ENCODE peak calls at places on chromosomes 11 and 22, in ten cellular contexts. One of them, this sample, is unnamed.

GRCh38 chr11:124207102-124207792 is 24.1 kb downstream of the OR10D3 start:
- DNase-seq in dorsolateral prefrontal cortex: no peak
- DNase-seq in stimulated activated CD4-positive, alpha-beta T cell treated with anti-CD3 and anti-CD28 coated beads, Interleukin-1b, Interleukin-23, amount 100 ng/mL, for 48 hours: no peak
- DNase-seq in NCI-H2107: no peak
- DNase-seq in GM04504: no peak
- DNase-seq in stimulated activated naive B cell treated with anti-CD40 and anti-IgM and Interleukin-4, amounts not matched to agents 10 μg/mL and 1 μg/mL and 100 μg/mL, for 72 hours: no peak
- DNase-seq in head of caudate nucleus: no peak
- DNase-seq in stomach: no peak
- DNase-seq in HS-5: no peak
- DNase-seq in activated gamma-delta T cell treated with Interleukin-2 at 50 U/mL for 16 hours: no peak
- DNase-seq in this sample: no peak

GRCh38 chr11:64504999-64505398 is 86.0 kb upstream of the SLC22A12 start:
- DNase-seq in dorsolateral prefrontal cortex: no peak
- DNase-seq in stimulated activated CD4-positive, alpha-beta T cell treated with anti-CD3 and anti-CD28 coated beads, Interleukin-1b, Interleukin-23, amount 100 ng/mL, for 48 hours: no peak
- DNase-seq in NCI-H2107: no peak
- DNase-seq in GM04504: no peak
- DNase-seq in stimulated activated naive B cell treated with anti-CD40 and anti-IgM and Interleukin-4, amounts not matched to agents 10 μg/mL and 1 μg/mL and 100 μg/mL, for 72 hours: no peak
- DNase-seq in head of caudate nucleus: no peak
- DNase-seq in stomach: no peak
- DNase-seq in HS-5: no peak
- DNase-seq in activated gamma-delta T cell treated with Interleukin-2 at 50 U/mL for 16 hours: no peak
- DNase-seq in this sample: no peak

GRCh38 chr22:39343259-39344045 is 6.3 kb upstream of the SYNGR1 start:
- DNase-seq in dorsolateral prefrontal cortex: peak
- DNase-seq in stimulated activated CD4-positive, alpha-beta T cell treated with anti-CD3 and anti-CD28 coated beads, Interleukin-1b, Interleukin-23, amount 100 ng/mL, for 48 hours: peak
- DNase-seq in NCI-H2107: peak
- DNase-seq in GM04504: no peak
- DNase-seq in stimulated activated naive B cell treated with anti-CD40 and anti-IgM and Interleukin-4, amounts not matched to agents 10 μg/mL and 1 μg/mL and 100 μg/mL, for 72 hours: peak
- DNase-seq in head of caudate nucleus: peak
- DNase-seq in stomach: peak
- DNase-seq in HS-5: no peak
- DNase-seq in activated gamma-delta T cell treated with Interleukin-2 at 50 U/mL for 16 hours: peak
- DNase-seq in this sample: no peak

GRCh38 chr11:86120807-86121206 is 51.9 kb upstream of the PICALM start:
- DNase-seq in dorsolateral prefrontal cortex: no peak
- DNase-seq in stimulated activated CD4-positive, alpha-beta T cell treated with anti-CD3 and anti-CD28 coated beads, Interleukin-1b, Interleukin-23, amount 100 ng/mL, for 48 hours: no peak
- DNase-seq in NCI-H2107: no peak
- DNase-seq in GM04504: no peak
- DNase-seq in stimulated activated naive B cell treated with anti-CD40 and anti-IgM and Interleukin-4, amounts not matched to agents 10 μg/mL and 1 μg/mL and 100 μg/mL, for 72 hours: no peak
- DNase-seq in head of caudate nucleus: no peak
- DNase-seq in stomach: no peak
- DNase-seq in HS-5: no peak
- DNase-seq in activated gamma-delta T cell treated with Interleukin-2 at 50 U/mL for 16 hours: no peak
- DNase-seq in this sample: no peak

GRCh38 chr11:129701706-129702105 is 113.9 kb upstream of the TMEM45B start:
- DNase-seq in dorsolateral prefrontal cortex: no peak
- DNase-seq in stimulated activated CD4-positive, alpha-beta T cell treated with anti-CD3 and anti-CD28 coated beads, Interleukin-1b, Interleukin-23, amount 100 ng/mL, for 48 hours: no peak
- DNase-seq in NCI-H2107: no peak
- DNase-seq in GM04504: no peak
- DNase-seq in stimulated activated naive B cell treated with anti-CD40 and anti-IgM and Interleukin-4, amounts not matched to agents 10 μg/mL and 1 μg/mL and 100 μg/mL, for 72 hours: no peak
- DNase-seq in head of caudate nucleus: no peak
- DNase-seq in stomach: no peak
- DNase-seq in HS-5: no peak
- DNase-seq in activated gamma-delta T cell treated with Interleukin-2 at 50 U/mL for 16 hours: no peak
- DNase-seq in this sample: no peak

GRCh38 chr11:125494601-125494986 is 1.5 kb downstream of the FEZ1 start:
- DNase-seq in dorsolateral prefrontal cortex: no peak
- DNase-seq in stimulated activated CD4-positive, alpha-beta T cell treated with anti-CD3 and anti-CD28 coated beads, Interleukin-1b, Interleukin-23, amount 100 ng/mL, for 48 hours: no peak
- DNase-seq in NCI-H2107: no peak
- DNase-seq in GM04504: no peak
- DNase-seq in stimulated activated naive B cell treated with anti-CD40 and anti-IgM and Interleukin-4, amounts not matched to agents 10 μg/mL and 1 μg/mL and 100 μg/mL, for 72 hours: no peak
- DNase-seq in head of caudate nucleus: peak
- DNase-seq in stomach: no peak
- DNase-seq in HS-5: no peak
- DNase-seq in activated gamma-delta T cell treated with Interleukin-2 at 50 U/mL for 16 hours: no peak
- DNase-seq in this sample: no peak

GRCh38 chr22:22073769-22074561 is 91.4 kb upstream of the TOP3B start:
- DNase-seq in dorsolateral prefrontal cortex: no peak
- DNase-seq in stimulated activated CD4-positive, alpha-beta T cell treated with anti-CD3 and anti-CD28 coated beads, Interleukin-1b, Interleukin-23, amount 100 ng/mL, for 48 hours: no peak
- DNase-seq in NCI-H2107: no peak
- DNase-seq in GM04504: no peak
- DNase-seq in stimulated activated naive B cell treated with anti-CD40 and anti-IgM and Interleukin-4, amounts not matched to agents 10 μg/mL and 1 μg/mL and 100 μg/mL, for 72 hours: no peak
- DNase-seq in head of caudate nucleus: no peak
- DNase-seq in stomach: no peak
- DNase-seq in HS-5: no peak
- DNase-seq in activated gamma-delta T cell treated with Interleukin-2 at 50 U/mL for 16 hours: no peak
- DNase-seq in this sample: no peak

GRCh38 chr11:7796842-7797241 is at the start of gene OR5P2:
- DNase-seq in dorsolateral prefrontal cortex: no peak
- DNase-seq in stimulated activated CD4-positive, alpha-beta T cell treated with anti-CD3 and anti-CD28 coated beads, Interleukin-1b, Interleukin-23, amount 100 ng/mL, for 48 hours: no peak
- DNase-seq in NCI-H2107: no peak
- DNase-seq in GM04504: no peak
- DNase-seq in stimulated activated naive B cell treated with anti-CD40 and anti-IgM and Interleukin-4, amounts not matched to agents 10 μg/mL and 1 μg/mL and 100 μg/mL, for 72 hours: no peak
- DNase-seq in head of caudate nucleus: no peak
- DNase-seq in stomach: no peak
- DNase-seq in HS-5: no peak
- DNase-seq in activated gamma-delta T cell treated with Interleukin-2 at 50 U/mL for 16 hours: no peak
- DNase-seq in this sample: no peak

GRCh38 chr22:25714070-25714469 is 27.9 kb upstream of the MYO18B start:
- DNase-seq in dorsolateral prefrontal cortex: no peak
- DNase-seq in stimulated activated CD4-positive, alpha-beta T cell treated with anti-CD3 and anti-CD28 coated beads, Interleukin-1b, Interleukin-23, amount 100 ng/mL, for 48 hours: no peak
- DNase-seq in NCI-H2107: no peak
- DNase-seq in GM04504: no peak
- DNase-seq in stimulated activated naive B cell treated with anti-CD40 and anti-IgM and Interleukin-4, amounts not matched to agents 10 μg/mL and 1 μg/mL and 100 μg/mL, for 72 hours: no peak
- DNase-seq in head of caudate nucleus: no peak
- DNase-seq in stomach: no peak
- DNase-seq in HS-5: no peak
- DNase-seq in activated gamma-delta T cell treated with Interleukin-2 at 50 U/mL for 16 hours: no peak
- DNase-seq in this sample: no peak

GRCh38 chr11:114200785-114201184 is 95.4 kb upstream of the NNMT start:
- DNase-seq in dorsolateral prefrontal cortex: no peak
- DNase-seq in stimulated activated CD4-positive, alpha-beta T cell treated with anti-CD3 and anti-CD28 coated beads, Interleukin-1b, Interleukin-23, amount 100 ng/mL, for 48 hours: no peak
- DNase-seq in NCI-H2107: no peak
- DNase-seq in GM04504: no peak
- DNase-seq in stimulated activated naive B cell treated with anti-CD40 and anti-IgM and Interleukin-4, amounts not matched to agents 10 μg/mL and 1 μg/mL and 100 μg/mL, for 72 hours: no peak
- DNase-seq in head of caudate nucleus: no peak
- DNase-seq in stomach: no peak
- DNase-seq in HS-5: no peak
- DNase-seq in activated gamma-delta T cell treated with Interleukin-2 at 50 U/mL for 16 hours: no peak
- DNase-seq in this sample: no peak